ENCODE peak calls at places on chromosomes 6 and 20, in seven cellular contexts. O, F, N, G, D, R and H are unnamed samples.

GRCh38 chr6:154277578-154278128 is 79.0 kb downstream of the IPCEF1 start:
- DNase-seq in O (no peak), F (no peak), G (no peak), N (no peak), D (no peak), R (no peak), H (no peak)

GRCh38 chr6:108807928-108808327 is 40.3 kb upstream of the ARMC2 start:
- DNase-seq in G (no peak), N (no peak), F (no peak), R (no peak), D (no peak), O (no peak), H (no peak)

GRCh38 chr6:69005194-69005593 is 370.1 kb downstream of the ADGRB3 start:
- DNase-seq in D (no peak), F (no peak), R (no peak), G (no peak), N (no peak), O (no peak), H (no peak)

GRCh38 chr20:31860431-31861345 is 9.6 kb downstream of the DUSP15 start:
- DNase-seq in D (peak), O (no peak), G (no peak), N (no peak), F (no peak), R (peak), H (peak)

GRCh38 chr6:33207569-33208088 is 671 bp upstream of the RING1 start:
- DNase-seq in G (peak), R (peak), O (no peak), F (peak), D (no peak), N (no peak), H (peak)

GRCh38 chr6:79230149-79230548 is 4.3 kb downstream of the HMGN3 start:
- DNase-seq in F (no peak), O (no peak), D (no peak), R (no peak), N (no peak), G (no peak), H (no peak)

GRCh38 chr6:56348578-56348977 is 101.2 kb upstream of the COL21A1 start:
- DNase-seq in F (no peak), R (no peak), G (no peak), O (no peak), N (no peak), D (no peak), H (no peak)

GRCh38 chr6:2432258-2432657 is 186.9 kb upstream of the GMDS start:
- DNase-seq in F (no peak), R (no peak), G (no peak), D (no peak), N (peak), O (no peak), H (no peak)

GRCh38 chr20:4985658-4986057 is 15.7 kb downstream of the SLC23A2 start:
- DNase-seq in N (no peak), O (no peak), R (no peak), G (no peak), F (no peak), D (no peak), H (no peak)

GRCh38 chr20:1810926-1811620 is 84.1 kb upstream of the SIRPA start:
- DNase-seq in F (no peak), R (no peak), O (peak), G (no peak), D (no peak), N (no peak), H (no peak)

GRCh38 chr20:43542674-43543073 is 16.2 kb upstream of the SGK2 start:
- DNase-seq in G (no peak), D (no peak), O (no peak), R (no peak), N (no peak), F (no peak), H (no peak)

GRCh38 chr6:137494967-137495595 is 887 bp upstream of the OLIG3 start:
- DNase-seq in O (no peak), D (no peak), G (no peak), R (no peak), F (no peak), N (no peak), H (no peak)

GRCh38 chr6:27144740-27145079 is 102.8 kb upstream of the PRSS16 start:
- DNase-seq in F (no peak), R (no peak), O (no peak), D (no peak), N (no peak), G (no peak), H (no peak)

GRCh38 chr20:3183896-3184295 is 10.5 kb upstream of the LZTS3 start:
- DNase-seq in G (no peak), R (no peak), O (no peak), D (no peak), N (no peak), F (no peak), H (no peak)

GRCh38 chr6:112785408-112785807 is 438.3 kb downstream of the RFPL4B start:
- DNase-seq in F (no peak), R (no peak), D (no peak), O (no peak), N (no peak), G (no peak), H (no peak)
- H3K4me3 ChIP-seq in F (no peak), R (no peak), D (no peak), O (no peak), N (no peak), G (no peak), H (no peak)

GRCh38 chr6:7247179-7247456 is 65.9 kb downstream of the SSR1 start:
- DNase-seq in F (no peak), G (no peak), N (no peak), D (peak), R (no peak), O (no peak), H (no peak)

GRCh38 chr6:7246401-7247178 is 66.4 kb downstream of the SSR1 start:
- DNase-seq in R (peak), F (no peak), O (no peak), N (no peak), D (peak), G (no peak), H (no peak)

GRCh38 chr6:7247828-7248227 is 65.2 kb downstream of the SSR1 start:
- DNase-seq in R (no peak), O (no peak), G (no peak), F (no peak), D (peak), N (no peak), H (peak)

GRCh38 chr6:7243188-7243942 is 69.6 kb downstream of the SSR1 start:
- DNase-seq in R (no peak), N (peak), O (peak), G (no peak), F (no peak), D (peak), H (peak)

GRCh38 chr6:7245668-7246393 is 67.2 kb downstream of the SSR1 start:
- DNase-seq in N (no peak), G (no peak), R (peak), F (no peak), O (no peak), D (peak), H (no peak)
- TF ChIP-seq POLR2A in N (no peak), G (no peak), R (no peak), F (no peak), O (no peak), D (no peak), H (no peak)

DNA sequence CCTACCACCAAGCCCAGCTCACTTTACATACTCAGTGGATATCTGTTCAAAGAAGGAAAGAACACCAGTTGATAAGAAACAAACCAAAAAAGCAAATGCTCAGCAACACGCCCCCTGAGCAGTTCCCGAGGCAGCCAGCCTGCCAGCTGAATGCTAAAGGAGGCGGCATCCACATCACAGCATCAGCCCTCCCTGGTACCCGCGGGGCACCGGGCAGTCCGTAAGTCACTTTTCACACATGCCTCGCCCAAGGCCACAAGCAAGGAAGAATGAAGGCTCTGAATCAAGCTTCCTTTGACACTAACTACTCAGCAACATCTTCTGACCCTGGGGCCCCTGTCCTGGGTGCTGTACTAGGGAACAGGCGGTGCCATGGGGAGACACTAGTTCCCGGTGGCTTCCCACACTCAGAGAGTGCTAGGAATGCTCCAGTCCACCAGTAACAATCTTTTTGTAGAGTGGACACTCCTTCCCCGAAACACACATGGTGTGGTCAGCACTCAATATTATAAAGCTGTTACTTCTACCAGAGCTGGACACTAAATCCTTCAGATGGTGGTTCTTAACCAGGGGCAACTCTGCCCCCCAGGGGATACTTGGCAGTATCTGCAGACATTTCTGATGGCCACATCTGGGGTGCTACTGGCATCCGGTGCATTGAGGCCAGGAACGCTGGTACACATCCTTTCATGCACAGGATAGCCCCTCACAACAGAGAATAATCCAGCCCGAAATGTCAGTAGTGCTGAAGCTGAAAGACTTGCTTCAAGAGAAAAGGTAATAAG is 124.6 kb downstream of the NFATC2 start:
- DNase-seq in O (no peak), D (no peak), F (no peak), G (no peak), N (no peak), R (peak), H (no peak)
- H3K27ac ChIP-seq in O (no peak), D (no peak), F (no peak), G (no peak), N (no peak), R (peak), H (no peak)

GRCh38 chr6:139159016-139159415 is 24.1 kb downstream of the HECA start:
- DNase-seq in N (no peak), R (no peak), O (no peak), G (no peak), D (no peak), F (no peak), H (no peak)

GRCh38 chr6:139161817-139162284 is 27.0 kb downstream of the HECA start:
- DNase-seq in D (no peak), G (no peak), R (no peak), F (no peak), O (no peak), N (no peak), H (no peak)

GRCh38 chr6:139164001-139164400 is 29.1 kb downstream of the HECA start:
- DNase-seq in O (no peak), R (no peak), F (no peak), D (no peak), N (no peak), G (no peak), H (no peak)

GRCh38 chr6:139165324-139165723 is 30.4 kb downstream of the HECA start:
- DNase-seq in N (no peak), D (no peak), R (no peak), G (no peak), F (no peak), O (no peak), H (no peak)

GRCh38 chr6:139161169-139161568 is 26.3 kb downstream of the HECA start:
- DNase-seq in D (no peak), O (peak), N (peak), F (no peak), G (no peak), R (no peak), H (no peak)
- H3K4me3 ChIP-seq in D (no peak), O (no peak), N (no peak), F (no peak), G (no peak), R (no peak), H (no peak)

GRCh38 chr20:45951925-45952834 is 17.7 kb downstream of the PCIF1 start:
- DNase-seq in N (no peak), G (no peak), O (no peak), F (no peak), R (peak), D (no peak), H (no peak)

GRCh38 chr20:45949542-45950329 is 15.3 kb downstream of the PCIF1 start:
- DNase-seq in O (no peak), F (no peak), N (no peak), R (no peak), G (no peak), D (no peak), H (no peak)

GRCh38 chr20:45950330-45950646 is 15.8 kb downstream of the PCIF1 start:
- DNase-seq in D (no peak), F (no peak), G (no peak), R (no peak), O (no peak), N (no peak), H (no peak)

GRCh38 chr20:45952861-45953260 is 18.4 kb downstream of the PCIF1 start:
- DNase-seq in G (no peak), F (no peak), N (no peak), D (peak), R (peak), O (no peak), H (no peak)

DNA sequence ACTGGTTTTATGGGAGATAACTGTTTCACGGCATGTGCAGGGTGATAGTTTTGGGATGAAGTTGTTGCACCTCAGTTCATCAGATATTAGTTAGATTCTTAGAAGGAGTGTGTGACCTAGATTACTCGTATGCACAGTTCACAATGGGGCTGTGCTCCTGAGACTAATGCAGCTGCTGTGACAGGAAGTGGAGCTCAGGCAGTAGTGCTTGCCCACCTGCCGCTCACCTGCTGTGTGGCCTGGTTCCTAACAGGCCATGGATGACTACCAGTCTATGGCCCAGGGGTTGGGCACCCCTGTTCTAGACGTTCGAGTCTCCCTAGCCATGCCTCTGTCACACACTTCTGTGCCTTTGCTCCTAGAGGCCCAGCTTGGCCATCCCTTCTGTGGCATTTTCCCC is 17.0 kb downstream of the PCIF1 start:
- DNase-seq in O (no peak), G (no peak), R (no peak), N (no peak), F (no peak), D (no peak), H (no peak)
- TF ChIP-seq POLR2A in O (no peak), G (no peak), R (no peak), N (no peak), F (no peak), D (no peak), H (no peak)

DNA sequence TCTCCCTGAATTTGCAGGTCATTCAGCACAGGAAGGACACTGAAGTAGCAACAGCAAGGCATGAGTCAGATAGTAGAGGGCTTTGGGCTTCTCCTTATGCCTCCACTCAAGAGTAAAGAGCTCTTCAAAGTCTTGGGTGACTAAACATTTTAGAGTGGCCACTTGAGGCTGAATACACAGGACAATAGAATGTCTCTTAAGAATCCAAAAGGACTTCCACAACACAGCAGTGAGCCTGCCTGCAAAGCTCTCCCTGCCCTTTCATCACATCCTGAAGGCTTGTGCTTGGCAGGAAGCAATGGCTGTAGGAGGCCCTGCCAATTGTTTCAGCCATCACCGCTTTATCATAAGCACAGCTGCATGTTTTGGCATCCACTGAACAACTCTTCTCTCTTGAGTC is 36.8 kb downstream of the FOXQ1 start:
- DNase-seq in F (no peak), O (no peak), G (no peak), D (no peak), R (no peak), N (no peak), H (no peak)
- H3K27ac ChIP-seq in F (no peak), O (no peak), G (no peak), D (no peak), R (no peak), N (no peak), H (no peak)

DNA sequence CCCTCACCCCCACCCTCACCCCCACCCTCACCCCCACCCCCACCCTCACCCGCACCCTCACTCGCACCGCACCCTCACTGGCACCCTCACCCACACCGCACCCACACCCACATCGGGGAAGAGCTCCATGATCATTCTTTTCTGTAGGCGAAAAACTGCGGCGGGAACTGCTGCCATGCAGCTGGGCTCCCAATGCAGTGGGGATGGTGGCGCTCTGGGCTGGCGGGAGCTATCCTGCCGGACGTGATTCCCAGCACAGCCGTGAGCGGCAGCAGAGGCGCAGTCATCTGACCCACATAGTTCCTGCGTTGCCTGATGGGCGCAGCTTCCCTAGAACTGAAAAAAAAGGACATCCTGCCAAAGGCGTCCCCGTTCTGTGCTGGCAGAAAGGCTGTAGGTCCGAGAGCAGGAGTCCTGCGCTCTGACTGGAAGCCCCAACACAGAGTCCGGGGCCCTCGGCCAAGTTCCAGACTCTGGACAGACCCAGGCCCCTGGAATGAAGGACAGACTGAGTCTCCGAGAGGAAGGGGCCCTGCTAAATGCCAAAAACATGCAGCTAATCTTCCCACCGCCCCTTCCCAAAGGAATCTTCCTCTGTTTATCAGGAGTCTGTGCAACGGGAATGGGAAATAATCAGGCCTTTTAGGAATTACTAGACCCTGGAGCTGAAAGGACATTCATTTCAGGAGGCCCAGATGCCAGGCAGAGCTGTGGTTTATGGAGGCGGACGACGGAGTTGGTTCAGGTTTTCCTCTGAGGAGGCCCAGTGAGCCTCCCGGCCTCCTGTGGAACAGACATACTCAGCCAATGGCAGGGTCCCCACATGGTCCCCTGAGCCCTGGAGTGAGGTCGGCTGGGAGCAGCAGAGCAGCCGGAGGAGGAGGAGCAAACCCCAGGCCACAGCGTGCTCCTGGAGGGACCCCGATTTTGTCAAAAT is 14.1 kb upstream of the TCFL5 start:
- DNase-seq in G (peak), N (peak), D (no peak), F (peak), O (peak), R (peak), H (peak)
- H3K4me3 ChIP-seq in G (no peak), N (peak), D (no peak), F (no peak), O (peak), R (no peak), H (no peak)

DNA sequence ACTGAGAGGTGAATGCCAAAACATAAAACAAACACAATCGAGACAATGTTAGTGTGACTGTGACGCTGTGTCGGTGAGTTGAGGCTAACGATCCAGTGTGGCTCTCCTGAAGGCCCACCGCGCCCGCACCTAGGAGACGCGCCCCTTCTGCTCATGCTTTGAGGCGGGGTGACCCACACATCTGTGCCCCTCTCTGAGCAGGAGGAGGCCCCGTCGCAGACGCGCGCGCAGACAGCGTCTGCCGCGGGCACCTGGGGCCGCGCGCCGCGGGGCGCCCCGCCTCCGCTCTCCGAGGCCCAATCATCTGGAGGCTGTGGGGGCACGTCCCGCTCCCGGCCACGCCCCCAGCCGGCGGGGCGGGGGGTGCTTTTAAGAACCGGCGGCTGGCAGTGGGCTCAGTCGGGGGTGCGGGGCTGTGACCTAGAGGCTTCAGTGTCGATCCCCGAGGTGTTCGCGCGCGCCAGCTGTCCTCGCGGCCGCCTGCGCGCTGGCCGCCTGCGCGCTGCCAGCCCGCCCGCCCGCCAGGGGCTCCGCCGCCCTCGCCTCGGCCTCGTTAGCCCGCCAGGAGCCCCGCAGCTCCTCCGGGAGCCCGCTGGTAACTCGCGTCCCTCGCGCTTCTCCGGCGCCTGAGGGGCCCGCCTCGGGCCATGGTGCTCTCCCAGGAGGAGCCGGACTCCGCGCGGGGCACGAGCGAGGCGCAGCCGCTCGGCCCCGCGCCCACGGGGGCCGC is at the start of gene SLC16A10:
- DNase-seq in F (peak), G (peak), R (peak), D (peak), N (peak), O (peak), H (peak)
- TF ChIP-seq POLR2A in F (no peak), G (no peak), R (peak), D (peak), N (peak), O (peak), H (peak)